ENCODE peak calls at places on chromosome 14, in six cellular contexts. J is ovary, W is cardiac muscle cell, G is colonic mucosa, P is lower lobe of right lung, R is fibroblast of lung. C is an unnamed sample. For H3K4me1, the result is how much of the 10 kb centered on the place peaks cover.

GRCh38 chr14:33737446-33737845 is 213.4 kb downstream of the EGLN3 start:
- DNase-seq in R (peak), W (no peak), P (no peak), J (no peak), G (no peak), C (no peak)

GRCh38 chr14:69850086-69850735 is 29.0 kb upstream of the SMOC1 start:
- DNase-seq in W (no peak), G (no peak), R (peak), P (no peak), J (no peak), C (no peak)

GRCh38 chr14:56549721-56550120 is 29.9 kb upstream of the TMEM260 start:
- DNase-seq in J (no peak), P (no peak), G (no peak), R (no peak), W (no peak), C (no peak)

GRCh38 chr14:64082837-64083236 is 211.3 kb downstream of the ESR2 start:
- DNase-seq in W (no peak), G (no peak), R (no peak), P (no peak), J (peak), C (no peak)

GRCh38 chr14:69708586-69709169 is 58.3 kb upstream of the SRSF5 start:
- DNase-seq in G (no peak), P (no peak), W (peak), J (no peak), R (no peak), C (no peak)

GRCh38 chr14:89246290-89246689 is 170.7 kb downstream of the FOXN3 start:
- DNase-seq in R (no peak), G (no peak), W (no peak), J (no peak), P (no peak), C (no peak)

GRCh38 chr14:50070230-50070629 is 46.1 kb downstream of the VCPKMT start:
- DNase-seq in W (no peak), R (no peak), P (no peak), J (no peak), G (no peak), C (no peak)

GRCh38 chr14:95434161-95434560 is 82.3 kb downstream of the SYNE3 start:
- DNase-seq in G (no peak), P (no peak), W (no peak), R (no peak), J (no peak), C (no peak)

GRCh38 chr14:90253826-90254225 is 2.5 kb upstream of the PSMC1 start:
- DNase-seq in W (no peak), P (no peak), J (no peak), R (no peak), G (no peak), C (no peak)

GRCh38 chr14:30849354-30849753 is 25.0 kb upstream of the COCH start:
- DNase-seq in P (no peak), R (no peak), G (no peak), J (no peak), W (no peak), C (no peak)

DNA sequence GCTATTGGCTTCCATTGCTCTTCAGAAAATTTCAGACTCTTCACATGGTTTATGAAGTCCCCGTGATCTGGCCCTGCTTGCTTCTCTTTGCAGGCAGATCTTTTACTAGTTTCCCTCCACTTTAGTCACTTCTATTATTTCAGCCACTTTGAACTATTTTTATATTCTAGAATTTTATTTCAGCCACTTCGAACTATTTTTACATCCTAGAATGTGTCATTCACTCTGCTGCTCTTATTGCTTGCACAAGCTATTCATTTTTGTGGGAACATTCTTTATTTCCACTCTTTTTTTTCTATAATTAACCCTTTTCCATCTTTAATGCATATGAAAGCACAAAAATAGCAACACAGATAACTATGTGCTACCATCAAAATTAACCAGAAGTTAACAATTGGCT is 24.5 kb downstream of the TSHR start:
- DNase-seq in P (no peak), G (no peak), J (no peak), R (no peak), W (no peak), C (no peak)
- H3K4me1 ChIP-seq in P (under half), G (under half), J (under half), R (under half), W (under half), C (under half)

DNA sequence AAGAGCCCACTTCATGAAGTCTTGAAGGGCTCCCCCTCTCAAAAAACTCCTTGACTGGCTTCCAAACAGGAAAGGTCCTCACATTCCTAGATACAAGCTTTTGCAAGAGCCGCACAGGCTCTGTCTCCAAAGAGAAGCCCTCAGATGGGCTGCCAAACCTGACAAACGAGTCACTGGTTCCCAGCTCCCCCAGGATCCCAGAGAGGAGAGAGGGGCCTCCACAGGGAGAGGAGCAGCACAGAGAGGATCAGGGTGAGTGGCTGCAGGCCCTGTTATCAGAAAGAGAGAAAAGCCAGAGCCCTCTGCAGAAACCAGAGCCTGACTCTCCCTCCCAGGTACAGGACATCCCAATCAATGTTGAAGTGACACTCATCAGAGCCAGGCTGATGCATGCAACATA is 5.8 kb downstream of the NID2 start:
- DNase-seq in J (no peak), P (no peak), W (peak), R (peak), G (no peak), C (no peak)
- H3K4me1 ChIP-seq in J (under half), P (under half), W (half or more), R (under half), G (under half), C (under half)

DNA sequence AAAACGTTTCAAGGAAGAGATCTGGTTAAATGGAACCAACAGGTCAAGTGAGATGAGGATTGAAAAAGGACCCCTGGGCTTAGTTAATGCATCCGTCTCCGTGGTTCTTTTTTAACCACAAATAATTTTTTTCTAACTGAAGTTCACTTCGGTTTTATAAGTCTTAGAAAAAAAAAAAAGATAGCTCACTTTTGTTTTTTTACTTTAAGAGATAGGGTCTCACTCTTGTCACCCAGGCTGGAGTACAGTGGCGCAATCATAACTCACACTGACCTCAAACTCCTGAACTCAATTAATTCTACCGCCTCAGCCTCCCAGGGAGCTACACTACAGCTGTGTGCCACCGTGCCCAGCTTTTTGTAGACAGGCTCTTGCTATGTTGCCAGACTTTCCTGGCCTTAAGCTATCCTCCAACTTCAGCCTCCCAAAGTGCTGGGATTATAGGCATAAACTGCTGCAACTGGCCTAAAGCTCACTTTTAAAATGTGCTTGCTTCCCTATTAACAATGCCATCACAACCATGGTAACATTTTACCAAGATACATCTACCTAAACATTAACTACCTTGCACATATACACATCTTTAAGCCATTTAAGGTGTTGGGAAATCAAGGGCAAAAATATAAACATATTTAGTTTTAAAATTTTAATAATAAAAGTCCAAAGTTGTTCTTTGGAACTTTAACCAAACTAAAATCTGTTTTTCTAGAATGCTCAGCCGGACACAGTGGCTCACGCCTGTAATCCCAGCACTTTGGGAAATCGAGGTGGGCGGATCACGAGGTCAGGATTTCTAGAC is 11.6 kb downstream of the HNRNPC start:
- DNase-seq in W (no peak), R (no peak), P (no peak), G (no peak), J (no peak), C (no peak)
- H3K4me1 ChIP-seq in W (under half), R (under half), P (half or more), G (under half), J (under half), C (under half)

DNA sequence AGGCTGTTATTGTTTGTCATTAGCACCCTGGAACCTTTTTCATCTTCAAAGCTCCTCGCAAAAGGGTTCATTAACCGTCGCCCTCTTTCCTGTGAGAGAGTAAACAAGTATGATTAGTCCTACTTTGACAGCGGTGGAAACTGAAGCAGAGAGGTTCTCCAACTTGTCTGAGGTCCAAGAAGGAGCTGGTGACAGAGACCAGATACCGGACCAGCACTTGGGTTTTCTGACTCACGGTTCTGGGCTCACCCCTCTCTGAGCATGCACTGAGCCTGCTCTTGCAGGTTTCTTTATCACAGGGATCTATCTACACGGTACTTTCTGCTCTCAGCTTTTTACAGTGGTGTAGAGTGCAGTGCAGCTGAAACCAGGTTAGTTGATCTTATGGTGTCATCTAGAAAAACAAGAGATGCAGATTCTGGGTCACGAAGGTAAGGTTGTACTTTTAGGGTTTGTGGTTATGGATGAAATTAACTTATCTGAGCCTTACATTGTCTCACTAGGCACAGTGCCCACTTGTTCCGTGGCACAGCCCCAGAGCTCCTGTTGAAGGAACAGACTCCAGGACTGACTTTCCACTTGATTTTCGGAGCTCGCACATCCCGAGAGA is 62.1 kb downstream of the PPP2R5C start:
- DNase-seq in W (no peak), P (no peak), R (peak), G (no peak), J (no peak), C (no peak)
- H3K4me1 ChIP-seq in W (under half), P (half or more), R (under half), G (under half), J (under half), C (under half)

DNA sequence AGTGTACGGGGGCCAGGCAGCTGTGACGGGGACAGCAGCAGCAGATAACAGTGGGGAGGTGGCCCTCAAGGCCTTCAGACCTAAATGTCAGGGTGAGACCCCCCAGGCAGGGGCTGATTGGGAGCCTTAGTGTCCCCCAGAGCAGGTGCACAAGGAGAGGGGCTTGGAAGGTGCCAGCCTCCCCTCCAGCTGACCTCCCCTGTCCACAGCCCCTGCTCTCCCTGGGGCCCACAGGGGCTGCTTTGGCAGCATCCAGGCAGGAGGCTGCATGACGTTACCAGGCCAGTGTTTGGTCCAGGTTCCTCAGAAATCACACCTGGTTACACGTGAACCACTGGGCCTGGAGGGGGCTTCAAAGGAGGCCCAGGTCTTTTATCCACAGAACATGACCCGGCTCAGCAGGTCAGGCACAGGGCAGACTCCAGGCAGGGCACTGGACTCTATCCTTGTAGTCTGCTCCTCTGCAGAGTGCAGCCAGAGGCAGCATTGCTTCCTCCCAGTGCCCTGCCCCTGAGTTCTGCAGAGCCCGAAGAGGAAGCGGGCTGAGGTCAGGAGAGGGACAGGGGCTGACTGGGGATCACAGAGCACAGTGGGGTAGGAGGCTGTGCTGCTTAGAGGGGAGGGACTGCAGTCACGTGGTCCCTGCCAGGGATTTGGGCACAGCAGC is 2.6 kb upstream of the TRMT61A start:
- DNase-seq in W (no peak), G (peak), P (no peak), J (no peak), R (no peak), C (no peak)
- H3K4me1 ChIP-seq in W (under half), G (under half), P (half or more), J (under half), R (under half), C (under half)

DNA sequence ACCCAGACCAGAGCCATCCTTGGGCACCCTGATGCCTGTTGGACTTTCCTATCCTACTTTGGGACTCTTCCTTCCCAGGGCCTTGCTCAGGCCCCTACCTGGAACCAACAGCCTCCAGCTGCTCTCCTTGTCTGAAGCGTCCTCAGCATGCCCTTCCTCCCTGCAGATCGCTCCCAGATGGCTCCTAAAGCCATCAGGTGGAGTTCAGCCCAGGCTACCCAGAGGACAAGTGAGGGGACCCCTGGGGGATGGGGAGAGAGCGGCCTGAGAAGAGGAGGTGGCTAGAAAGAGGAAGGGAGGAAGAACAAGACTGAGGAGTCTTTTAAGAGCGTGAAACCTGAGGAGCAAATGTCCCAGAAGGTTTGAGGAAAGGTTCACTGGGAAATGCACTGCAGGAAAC is 236.6 kb downstream of the ZFP36L1 start:
- DNase-seq in W (no peak), P (no peak), R (no peak), J (no peak), G (no peak), C (no peak)
- H3K4me1 ChIP-seq in W (under half), P (under half), R (under half), J (under half), G (under half), C (under half)

GRCh38 chr14:105138021-105138541 is 30.5 kb downstream of the JAG2 start:
- DNase-seq in R (no peak), G (no peak), P (no peak), J (no peak), W (no peak), C (no peak)

GRCh38 chr14:105140581-105140980 is 28.0 kb downstream of the JAG2 start:
- DNase-seq in R (no peak), J (no peak), W (no peak), G (no peak), P (no peak), C (no peak)

GRCh38 chr14:105139831-105140239 is 28.7 kb downstream of the JAG2 start:
- DNase-seq in P (no peak), R (no peak), G (no peak), J (no peak), W (no peak), C (no peak)

GRCh38 chr14:105138551-105139111 is 29.9 kb downstream of the JAG2 start:
- DNase-seq in P (no peak), W (no peak), R (no peak), G (no peak), J (no peak), C (no peak)

DNA sequence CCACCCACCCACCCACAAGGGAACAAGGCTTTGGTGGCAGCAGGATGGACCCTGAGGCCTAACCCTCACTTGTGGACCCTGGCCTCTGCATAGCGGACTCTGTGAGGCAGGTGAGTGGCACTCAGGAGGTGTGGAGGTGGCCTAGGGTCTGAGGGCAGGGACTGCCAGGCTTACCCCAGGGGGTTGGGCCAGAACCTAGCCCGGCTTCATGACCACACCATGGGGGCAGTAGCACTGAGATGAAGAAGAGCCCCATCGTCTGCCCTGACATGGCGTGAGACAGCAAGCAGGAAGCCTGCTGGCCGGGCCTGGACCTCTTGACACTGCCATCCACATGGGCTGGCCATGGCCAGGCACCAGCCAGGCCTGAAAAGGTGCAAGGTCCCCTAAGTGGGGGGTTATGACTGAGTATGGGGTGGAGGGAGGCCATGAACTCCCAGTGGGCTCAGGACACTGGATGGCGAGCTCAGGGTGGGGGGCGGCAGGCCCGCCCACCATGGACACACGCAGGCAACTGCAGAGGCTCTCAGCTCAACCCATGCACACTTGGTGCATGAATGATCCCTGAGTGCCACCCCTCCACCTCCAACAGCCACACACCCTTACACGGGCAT is 29.3 kb downstream of the JAG2 start:
- DNase-seq in W (no peak), J (no peak), R (no peak), G (no peak), P (no peak), C (no peak)
- H3K4me1 ChIP-seq in W (under half), J (under half), R (under half), G (under half), P (under half), C (under half)

DNA sequence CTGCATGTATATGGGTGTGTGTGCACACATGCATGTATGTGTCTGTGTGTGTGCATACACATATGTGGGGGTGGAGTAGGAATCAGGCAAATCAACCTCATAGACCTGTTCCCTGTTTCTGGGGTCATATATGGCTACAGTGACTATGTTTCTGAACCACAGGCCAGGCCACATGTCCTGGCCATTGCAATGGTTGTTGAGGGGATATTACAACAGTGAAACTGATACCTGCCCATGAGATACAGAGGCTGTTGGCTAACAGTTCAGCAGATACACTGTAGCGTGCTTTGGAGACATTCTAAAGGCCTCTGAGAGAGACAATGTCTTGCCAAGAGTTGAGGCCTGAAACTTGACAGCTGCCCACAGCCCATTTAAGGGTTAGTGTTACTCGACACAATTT is 47.3 kb upstream of the FOS start:
- DNase-seq in R (no peak), P (no peak), W (no peak), J (no peak), G (no peak), C (no peak)
- H3K4me1 ChIP-seq in R (under half), P (under half), W (under half), J (under half), G (under half), C (under half)